ENCODE peak calls at places on chromosome 18, in nine cellular contexts. J is dorsolateral prefrontal cortex, T is AG10803, H is heart left ventricle, W is GM13977, K is endothelial cell of umbilical vein, D is fibroblast of lung, F is fibroblast of villous mesenchyme, P is neural crest cell. A is an unnamed sample.

GRCh38 chr18:53984021-53984420 is 240.4 kb downstream of the MBD2 start:
- DNase-seq in J (no peak), T (peak), H (no peak), W (no peak), K (no peak), D (no peak), F (no peak), P (no peak), A (no peak)

GRCh38 chr18:56168049-56168781 is 470.2 kb downstream of the TXNL1 start:
- DNase-seq in J (no peak), T (peak), H (no peak), W (no peak), K (peak), D (peak), F (peak), P (no peak), A (no peak)

GRCh38 chr18:64037812-64038414 is 68.0 kb downstream of the SERPINB8 start:
- DNase-seq in J (no peak), T (peak), H (no peak), W (peak), K (peak), D (peak), F (peak), P (no peak), A (no peak)

GRCh38 chr18:36321636-36322407 is 24.3 kb downstream of the FHOD3 start:
- DNase-seq in J (no peak), T (peak), H (no peak), W (no peak), K (no peak), D (no peak), F (no peak), P (no peak), A (no peak)

GRCh38 chr18:34806527-34806926 is 96.4 kb downstream of the DTNA start:
- DNase-seq in J (no peak), T (no peak), H (no peak), W (no peak), K (peak), D (no peak), F (no peak), P (no peak), A (no peak)

GRCh38 chr18:79901665-79902064 is 49.8 kb downstream of the SLC66A2 start:
- DNase-seq in J (no peak), T (no peak), H (no peak), W (no peak), K (no peak), D (no peak), F (no peak), P (no peak), A (no peak)

GRCh38 chr18:43774497-43774896 is 497.2 kb upstream of the SYT4 start:
- DNase-seq in J (no peak), T (no peak), H (no peak), W (no peak), K (no peak), D (no peak), F (no peak), P (no peak), A (no peak)

GRCh38 chr18:64436111-64436510 is 287.2 kb upstream of the LINC00305 start:
- DNase-seq in J (no peak), T (no peak), H (no peak), W (no peak), K (no peak), D (no peak), F (no peak), P (no peak), A (no peak)

GRCh38 chr18:52936931-52937330 is 596.9 kb downstream of the DCC start:
- DNase-seq in J (no peak), T (no peak), H (no peak), W (no peak), K (no peak), D (peak), F (no peak), P (no peak), A (no peak)

GRCh38 chr18:79869591-79870368 is 72.0 kb downstream of the KCNG2 start:
- DNase-seq in J (no peak), T (no peak), H (no peak), W (no peak), K (no peak), D (no peak), F (no peak), P (no peak), A (no peak)

GRCh38 chr18:70423988-70424387 is 135.1 kb downstream of the SOCS6 start:
- DNase-seq in J (no peak), T (peak), H (no peak), W (no peak), K (no peak), D (no peak), F (no peak), P (no peak), A (no peak)

GRCh38 chr18:9928646-9929259 is 14.9 kb downstream of the VAPA start:
- DNase-seq in J (no peak), T (no peak), H (no peak), W (no peak), K (no peak), D (no peak), F (no peak), P (no peak), A (no peak)

GRCh38 chr18:9434240-9434701 is 41.0 kb upstream of the RALBP1 start:
- DNase-seq in J (no peak), T (no peak), H (no peak), W (peak), K (no peak), D (no peak), F (no peak), P (peak), A (no peak)

GRCh38 chr18:58823385-58823784 is 41.3 kb upstream of the ZNF532 start:
- DNase-seq in J (no peak), T (no peak), H (no peak), W (no peak), K (no peak), D (no peak), F (peak), P (no peak), A (no peak)

GRCh38 chr18:72692595-72692994 is 148.5 kb upstream of the CBLN2 start:
- DNase-seq in J (no peak), T (no peak), H (no peak), W (no peak), K (no peak), D (no peak), F (no peak), P (no peak), A (no peak)

GRCh38 chr18:21191596-21192307 is 50.3 kb upstream of the GREB1L start:
- DNase-seq in J (peak), T (peak), H (peak), W (no peak), K (peak), D (peak), F (peak), P (peak), A (no peak)

GRCh38 chr18:63302647-63303405 is 16.7 kb downstream of the BCL2 start:
- DNase-seq in J (no peak), T (no peak), H (no peak), W (no peak), K (no peak), D (no peak), F (no peak), P (no peak), A (no peak)

GRCh38 chr18:76496200-76496890 is 1.3 kb upstream of the ZNF516 start:
- DNase-seq in J (no peak), T (peak), H (peak), W (no peak), K (no peak), D (peak), F (peak), P (peak), A (no peak)

GRCh38 chr18:76494181-76494540 is 881 bp downstream of the ZNF516 start:
- DNase-seq in J (no peak), T (peak), H (no peak), W (no peak), K (no peak), D (peak), F (peak), P (peak), A (no peak)

GRCh38 chr18:76494541-76495403 is at the start of gene ZNF516:
- DNase-seq in J (no peak), T (peak), H (no peak), W (no peak), K (no peak), D (peak), F (peak), P (peak), A (no peak)

GRCh38 chr18:76493213-76494107 is 1.6 kb downstream of the ZNF516 start:
- DNase-seq in J (no peak), T (peak), H (no peak), W (no peak), K (peak), D (no peak), F (peak), P (peak), A (no peak)

DNA sequence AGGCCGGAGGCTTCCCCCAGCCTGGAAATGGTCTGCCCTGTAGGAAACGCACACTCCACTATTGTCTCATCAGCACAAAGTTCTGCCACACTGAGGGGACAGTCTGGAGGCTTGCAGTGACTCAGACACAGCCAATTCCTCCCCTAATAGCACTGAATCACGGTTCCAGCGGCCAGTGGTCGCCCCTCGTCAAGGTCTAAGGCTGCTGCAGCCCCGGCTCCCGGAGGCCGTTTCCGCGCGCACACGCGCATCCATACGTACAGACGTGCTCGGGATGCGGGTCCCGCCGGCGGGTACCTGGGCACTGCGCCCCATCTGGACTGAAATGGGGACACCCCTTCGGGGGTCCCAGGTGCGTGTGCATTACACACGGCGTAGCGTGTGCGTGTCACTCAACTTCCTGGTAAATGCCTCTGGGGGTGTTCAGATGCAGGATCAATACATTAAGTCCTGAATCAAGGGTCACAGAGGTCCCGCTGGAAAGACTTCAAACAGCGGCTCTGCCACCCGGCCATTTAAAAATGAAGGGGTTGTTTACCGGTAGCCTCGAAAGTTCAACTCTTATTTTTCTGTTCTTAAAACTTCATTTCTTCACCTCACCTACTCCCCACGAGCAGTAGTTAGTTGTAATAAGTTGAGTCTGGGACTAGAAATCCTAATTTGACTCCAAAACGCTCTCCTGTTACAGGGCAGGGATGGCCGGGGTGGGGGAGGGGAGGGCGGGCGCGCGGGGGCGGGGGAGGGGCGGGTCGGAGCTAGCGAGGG is 575 bp upstream of the ZNF516 start:
- DNase-seq in J (no peak), T (peak), H (peak), W (peak), K (no peak), D (peak), F (peak), P (peak), A (no peak)
- TF ChIP-seq CTCF in J (no peak), T (no peak), H (no peak), W (no peak), K (no peak), D (no peak), F (no peak), P (no peak), A (no peak)

GRCh38 chr18:2908166-2908945 is 61.5 kb downstream of the EMILIN2 start:
- DNase-seq in J (no peak), T (no peak), H (no peak), W (no peak), K (no peak), D (no peak), F (no peak), P (no peak), A (no peak)

GRCh38 chr18:2910261-2910660 is 63.5 kb downstream of the EMILIN2 start:
- DNase-seq in J (no peak), T (no peak), H (no peak), W (no peak), K (no peak), D (no peak), F (no peak), P (no peak), A (no peak)

GRCh38 chr18:2910751-2911425 is 64.1 kb downstream of the EMILIN2 start:
- DNase-seq in J (no peak), T (no peak), H (no peak), W (no peak), K (no peak), D (no peak), F (no peak), P (no peak), A (no peak)

GRCh38 chr18:2908946-2909335 is 62.1 kb downstream of the EMILIN2 start:
- DNase-seq in J (no peak), T (no peak), H (no peak), W (no peak), K (no peak), D (no peak), F (no peak), P (no peak), A (no peak)

DNA sequence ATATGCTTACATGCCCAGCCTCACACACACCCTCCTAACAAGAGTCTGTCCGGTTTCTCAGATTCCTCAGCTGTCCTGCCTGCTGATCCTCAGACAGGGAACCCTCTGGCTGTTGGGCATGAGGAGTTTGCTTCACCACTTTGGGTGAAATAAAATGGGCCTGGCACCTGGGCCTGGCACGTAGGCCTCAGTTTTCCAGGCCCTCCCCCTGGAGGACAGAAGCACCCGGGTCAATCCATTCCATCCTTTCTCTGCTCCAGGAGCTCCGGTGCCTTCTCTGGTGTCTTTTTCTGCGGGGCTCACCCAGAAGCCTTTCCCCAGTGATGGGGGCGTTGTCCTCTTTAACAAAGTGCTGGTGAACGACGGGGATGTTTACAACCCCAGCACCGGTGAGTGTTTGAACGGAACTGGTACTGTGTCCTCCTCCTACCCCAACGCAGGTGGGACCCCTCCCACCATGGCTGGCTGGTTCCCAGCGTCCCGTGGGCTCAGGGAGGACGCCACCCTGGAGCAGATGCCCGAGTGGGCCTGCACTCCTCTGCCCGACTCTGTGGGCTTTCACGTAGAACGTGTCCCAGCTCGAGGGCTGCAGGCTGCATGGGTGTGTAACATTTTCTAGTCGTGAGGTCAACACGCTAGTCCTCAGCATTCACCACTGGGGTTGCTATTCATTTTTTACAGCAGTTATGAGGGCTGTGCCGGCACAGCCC is 62.8 kb downstream of the EMILIN2 start:
- DNase-seq in J (no peak), T (no peak), H (no peak), W (no peak), K (no peak), D (no peak), F (no peak), P (no peak), A (no peak)
- TF ChIP-seq CTCF in J (no peak), T (no peak), H (no peak), W (no peak), K (no peak), D (no peak), F (no peak), P (no peak), A (no peak)

GRCh38 chr18:12886498-12887126 is 2.6 kb upstream of the PTPN2 start:
- DNase-seq in J (no peak), T (peak), H (no peak), W (no peak), K (no peak), D (no peak), F (no peak), P (no peak), A (no peak)
- TF ChIP-seq CTCF in J (peak), T (peak), H (peak), W (peak), K (peak), D (peak), F (peak), P (peak), A (no peak)

DNA sequence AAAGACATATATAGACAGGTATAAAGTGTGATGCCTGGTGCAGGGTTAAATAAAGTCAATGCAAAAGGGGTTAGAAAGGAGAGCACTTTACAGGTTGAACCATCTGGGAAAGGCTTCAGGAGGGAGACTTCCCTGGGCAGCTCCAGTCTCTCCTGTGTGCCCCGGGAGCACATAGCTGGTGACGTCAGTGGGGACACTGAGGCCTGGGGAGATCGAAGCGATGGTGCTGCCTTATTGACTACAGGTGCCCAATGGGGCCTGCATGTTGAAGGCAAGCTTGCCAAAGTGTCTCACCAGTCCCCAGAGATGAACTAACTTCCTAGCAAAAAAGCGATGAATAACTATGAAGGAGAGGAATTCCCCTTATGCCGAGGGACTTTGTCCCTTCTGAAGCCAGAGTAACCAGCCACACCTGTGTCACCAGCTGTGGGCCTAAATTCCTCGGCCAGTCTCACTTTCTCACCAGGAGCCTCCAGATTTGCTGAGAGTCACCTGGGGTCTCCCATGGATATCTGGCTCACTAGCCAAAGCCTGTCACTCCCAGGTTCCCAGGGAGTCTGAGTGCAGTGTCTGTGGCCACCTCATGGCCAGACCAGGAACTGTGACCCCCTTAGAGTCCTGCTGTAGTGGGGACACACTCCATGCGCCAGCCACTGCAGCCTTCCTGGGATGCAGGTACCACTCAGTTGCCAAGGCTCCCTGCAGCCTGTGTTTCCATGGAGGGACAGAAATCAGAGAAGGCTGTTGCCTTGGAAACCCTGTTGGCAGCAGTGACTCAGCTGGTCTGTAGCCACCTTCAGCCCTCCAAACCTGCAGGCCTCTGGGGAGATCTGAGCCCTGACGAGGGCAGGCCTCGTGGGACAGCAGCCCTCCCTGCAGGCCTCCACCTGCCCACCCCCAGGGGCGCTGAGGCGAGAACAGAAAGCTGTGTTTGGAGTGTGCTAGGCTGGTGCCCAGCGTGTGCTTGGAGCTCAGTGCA is 128.7 kb downstream of the CTIF start:
- DNase-seq in J (peak), T (no peak), H (no peak), W (no peak), K (no peak), D (no peak), F (no peak), P (no peak), A (no peak)
- TF ChIP-seq CTCF in J (peak), T (peak), H (no peak), W (no peak), K (peak), D (peak), F (peak), P (peak), A (peak)

GRCh38 chr18:25921677-25922421 is 168.6 kb downstream of the SS18 start:
- DNase-seq in J (no peak), T (peak), H (no peak), W (peak), K (peak), D (peak), F (peak), P (peak), A (no peak)

GRCh38 chr18:25915907-25916306 is 174.5 kb downstream of the SS18 start:
- DNase-seq in J (no peak), T (no peak), H (no peak), W (no peak), K (no peak), D (no peak), F (no peak), P (no peak), A (no peak)
- TF ChIP-seq CTCF in J (no peak), T (no peak), H (no peak), W (no peak), K (peak), D (peak), F (no peak), P (peak), A (no peak)

DNA sequence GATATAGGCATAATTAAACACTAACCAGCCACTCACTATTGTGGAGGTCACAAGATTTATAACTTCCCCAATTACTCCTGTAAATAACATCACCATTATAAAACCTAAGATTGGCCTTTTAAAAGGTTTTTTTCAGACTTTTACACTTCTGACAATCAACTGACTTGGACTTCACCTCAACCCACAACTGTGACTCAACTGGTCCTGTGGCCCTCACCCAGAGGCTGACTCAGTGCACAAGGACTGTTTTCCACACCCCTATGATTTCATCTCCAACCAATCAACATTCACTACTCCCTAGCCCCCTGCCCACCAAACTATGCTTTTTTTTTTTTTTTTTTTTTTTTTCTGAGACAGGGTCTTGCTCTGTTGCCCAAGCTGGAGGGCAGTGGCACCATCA is 11.7 kb downstream of the TTR start:
- DNase-seq in J (no peak), T (peak), H (no peak), W (no peak), K (no peak), D (no peak), F (no peak), P (no peak), A (no peak)
- TF ChIP-seq CTCF in J (no peak), T (no peak), H (no peak), W (no peak), K (no peak), D (no peak), F (no peak), P (no peak), A (no peak)

GRCh38 chr18:22363867-22364463 is 53.8 kb downstream of the CTAGE1 start:
- DNase-seq in J (no peak), T (peak), H (no peak), W (no peak), K (peak), D (peak), F (peak), P (no peak), A (no peak)
- TF ChIP-seq CTCF in J (no peak), T (peak), H (peak), W (no peak), K (no peak), D (peak), F (peak), P (no peak), A (peak)

GRCh38 chr18:11497585-11497984 is 111.8 kb upstream of the SLC35G4 start:
- DNase-seq in J (no peak), T (peak), H (no peak), W (no peak), K (no peak), D (peak), F (peak), P (no peak), A (no peak)

GRCh38 chr18:11494093-11494492 is 115.3 kb upstream of the SLC35G4 start:
- DNase-seq in J (no peak), T (peak), H (no peak), W (no peak), K (peak), D (no peak), F (peak), P (no peak), A (no peak)

GRCh38 chr18:11496561-11497172 is 112.7 kb upstream of the SLC35G4 start:
- DNase-seq in J (no peak), T (no peak), H (no peak), W (no peak), K (no peak), D (no peak), F (no peak), P (no peak), A (no peak)

GRCh38 chr18:11498821-11499220 is 110.6 kb upstream of the SLC35G4 start:
- DNase-seq in J (no peak), T (peak), H (no peak), W (no peak), K (no peak), D (peak), F (peak), P (no peak), A (no peak)

GRCh38 chr18:11495441-11495840 is 114.0 kb upstream of the SLC35G4 start:
- DNase-seq in J (no peak), T (no peak), H (no peak), W (no peak), K (no peak), D (no peak), F (no peak), P (no peak), A (no peak)
- TF ChIP-seq CTCF in J (no peak), T (no peak), H (no peak), W (no peak), K (no peak), D (no peak), F (no peak), P (no peak), A (no peak)